ENCODE peak calls at places on chromosomes 3 and 15, in seven cellular contexts. B is HepG2, Q is NT2/D1, U is SK-N-SH, H is GM12878, S is H1, P is K562. I is an unnamed sample.

GRCh38 chr3:115518100-115518852 is 105.0 kb upstream of the GAP43 start:
- DNase-seq in B (no peak), Q (peak; percentile 40), U (peak; percentile 83), H (no peak), S (no peak), P (no peak), I (peak; percentile 19)

GRCh38 chr3:39110041-39110639 is 2.7 kb downstream of the TTC21A start:
- DNase-seq in B (no peak), Q (no peak), U (no peak), H (no peak), S (no peak), P (peak; percentile 17), I (no peak)

GRCh38 chr3:171176244-171176925 is 149.9 kb upstream of the SLC2A2 start:
- DNase-seq in B (no peak), Q (no peak), U (no peak), H (no peak), S (no peak), P (no peak), I (no peak)

GRCh38 chr15:60000113-60000823 is 3.8 kb upstream of the FOXB1 start:
- DNase-seq in B (no peak), Q (no peak), U (peak; percentile 19), H (no peak), S (no peak), P (no peak), I (no peak)

GRCh38 chr15:93974804-93975481 is 256.4 kb upstream of the MCTP2 start:
- DNase-seq in B (peak; percentile 22), Q (peak; percentile 71), U (peak; percentile 16), H (no peak), S (peak; percentile 15), P (no peak), I (peak; percentile 2)

GRCh38 chr3:8972614-8973013 is 9.3 kb upstream of the RAD18 start:
- DNase-seq in B (peak; percentile 20), Q (no peak), U (no peak), H (no peak), S (no peak), P (peak; percentile 88), I (no peak)

GRCh38 chr15:66876423-66876730 is 174.3 kb downstream of the SMAD6 start:
- DNase-seq in B (no peak), Q (no peak), U (no peak), H (no peak), S (no peak), P (peak; percentile 59), I (no peak)

GRCh38 chr3:188021502-188022040 is 132.4 kb upstream of the LPP start:
- DNase-seq in B (peak; percentile 85), Q (no peak), U (no peak), H (no peak), S (no peak), P (no peak), I (no peak)

GRCh38 chr3:32913790-32914446 is 37.5 kb upstream of the CCR4 start:
- DNase-seq in B (no peak), Q (no peak), U (no peak), H (no peak), S (no peak), P (no peak), I (no peak)

GRCh38 chr3:55692958-55693558 is 206.0 kb upstream of the WNT5A start:
- DNase-seq in B (no peak), Q (no peak), U (peak; percentile 29), H (no peak), S (no peak), P (no peak), I (no peak)

GRCh38 chr3:44058022-44058867 is 183.4 kb upstream of the TOPAZ1 start:
- DNase-seq in B (no peak), Q (no peak), U (no peak), H (peak; percentile 87), S (no peak), P (no peak), I (no peak)

GRCh38 chr3:182327196-182327681 is 466.1 kb upstream of the ATP11B start:
- DNase-seq in B (no peak), Q (peak; percentile 38), U (peak; percentile 15), H (no peak), S (no peak), P (no peak), I (no peak)

GRCh38 chr3:185677146-185677829 is 91.2 kb downstream of the SENP2 start:
- DNase-seq in B (peak; percentile 56), Q (peak; percentile 56), U (peak; percentile 56), H (no peak), S (no peak), P (peak; percentile 68), I (peak; percentile 69)

GRCh38 chr15:43133429-43134156 is at the start of gene TMEM62:
- DNase-seq in B (peak; percentile 77), Q (no peak), U (peak; percentile 90), H (peak; percentile 75), S (no peak), P (peak; percentile 86), I (peak; percentile 76)
- TF ChIP-seq YY1 in B (peak; percentile 45), Q (no peak), U (no peak), H (peak; percentile 66), S (no peak), P (no peak), I (no peak)

GRCh38 chr3:130892759-130893239 is 1.1 kb upstream of the ATP2C1 start:
- DNase-seq in B (peak; percentile 76), Q (peak; percentile 63), U (peak; percentile 70), H (peak; percentile 64), S (no peak), P (peak; percentile 81), I (peak; percentile 61)

GRCh38 chr3:130893240-130894129 is at the start of gene ATP2C1:
- DNase-seq in B (peak; percentile 92), Q (peak; percentile 89), U (peak; percentile 95), H (peak; percentile 82), S (peak; percentile 73), P (peak; percentile 96), I (peak; percentile 83)

GRCh38 chr3:130895690-130896089 is 1.8 kb downstream of the ATP2C1 start:
- DNase-seq in B (no peak), Q (no peak), U (no peak), H (no peak), S (no peak), P (no peak), I (no peak)

GRCh38 chr3:130894873-130895330 is 1.0 kb downstream of the ATP2C1 start:
- DNase-seq in B (no peak), Q (no peak), U (no peak), H (no peak), S (no peak), P (peak; percentile 5), I (no peak)

GRCh38 chr3:130894130-130894872 is 417 bp downstream of the ATP2C1 start:
- DNase-seq in B (peak; percentile 2), Q (no peak), U (peak; percentile 75), H (no peak), S (no peak), P (peak; percentile 54), I (no peak)
- TF ChIP-seq YY1 in B (no peak), Q (no peak), U (no peak), H (no peak), S (no peak), P (no peak), I (no peak)

GRCh38 chr15:87710406-87710805 is 546.1 kb downstream of the NTRK3 start:
- DNase-seq in B (no peak), Q (no peak), U (no peak), H (no peak), S (no peak), P (no peak), I (no peak)

GRCh38 chr15:87707076-87707475 is 549.5 kb downstream of the NTRK3 start:
- DNase-seq in B (no peak), Q (no peak), U (no peak), H (no peak), S (no peak), P (no peak), I (no peak)

GRCh38 chr15:87706001-87706400 is 550.5 kb downstream of the NTRK3 start:
- DNase-seq in B (no peak), Q (no peak), U (no peak), H (no peak), S (no peak), P (no peak), I (no peak)

GRCh38 chr15:87711011-87711410 is 545.5 kb downstream of the NTRK3 start:
- DNase-seq in B (no peak), Q (no peak), U (no peak), H (no peak), S (no peak), P (no peak), I (no peak)

DNA sequence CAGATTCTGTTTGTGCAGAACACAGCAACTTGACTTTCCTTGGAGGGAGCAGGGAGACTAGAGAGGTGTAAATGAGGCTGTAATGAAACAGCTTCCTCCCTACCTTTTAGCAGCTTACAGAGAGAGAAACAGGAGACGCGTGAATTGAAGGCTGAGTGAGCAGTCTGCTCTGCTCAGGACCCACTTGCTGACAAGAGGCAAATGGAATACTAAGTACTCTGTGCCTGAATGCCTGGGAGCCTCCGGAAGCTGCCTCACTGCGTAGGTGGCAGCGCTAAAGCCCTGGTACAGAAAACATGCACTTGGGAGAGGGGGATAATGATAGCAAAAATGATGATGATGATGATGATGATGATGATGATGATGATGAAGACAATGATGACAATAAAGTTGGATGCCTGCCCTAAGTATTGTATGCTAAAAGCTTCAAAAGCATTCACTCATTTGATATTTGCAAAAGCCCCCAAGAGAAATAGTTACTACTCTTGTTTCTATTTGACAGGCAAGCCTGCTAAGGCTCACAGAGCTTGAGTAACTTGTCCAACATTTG is 548.9 kb downstream of the NTRK3 start:
- DNase-seq in B (no peak), Q (no peak), U (no peak), H (no peak), S (no peak), P (no peak), I (no peak)
- TF ChIP-seq YY1 in B (no peak), Q (no peak), U (no peak), H (no peak), S (no peak), P (no peak), I (no peak)

GRCh38 chr3:132904-133303 is 63.7 kb upstream of the CHL1 start:
- DNase-seq in B (no peak), Q (no peak), U (no peak), H (no peak), S (no peak), P (no peak), I (no peak)

GRCh38 chr3:132378-132777 is 64.2 kb upstream of the CHL1 start:
- DNase-seq in B (no peak), Q (no peak), U (no peak), H (no peak), S (no peak), P (no peak), I (no peak)

GRCh38 chr3:128502-128901 is 68.1 kb upstream of the CHL1 start:
- DNase-seq in B (no peak), Q (no peak), U (no peak), H (no peak), S (no peak), P (no peak), I (no peak)

DNA sequence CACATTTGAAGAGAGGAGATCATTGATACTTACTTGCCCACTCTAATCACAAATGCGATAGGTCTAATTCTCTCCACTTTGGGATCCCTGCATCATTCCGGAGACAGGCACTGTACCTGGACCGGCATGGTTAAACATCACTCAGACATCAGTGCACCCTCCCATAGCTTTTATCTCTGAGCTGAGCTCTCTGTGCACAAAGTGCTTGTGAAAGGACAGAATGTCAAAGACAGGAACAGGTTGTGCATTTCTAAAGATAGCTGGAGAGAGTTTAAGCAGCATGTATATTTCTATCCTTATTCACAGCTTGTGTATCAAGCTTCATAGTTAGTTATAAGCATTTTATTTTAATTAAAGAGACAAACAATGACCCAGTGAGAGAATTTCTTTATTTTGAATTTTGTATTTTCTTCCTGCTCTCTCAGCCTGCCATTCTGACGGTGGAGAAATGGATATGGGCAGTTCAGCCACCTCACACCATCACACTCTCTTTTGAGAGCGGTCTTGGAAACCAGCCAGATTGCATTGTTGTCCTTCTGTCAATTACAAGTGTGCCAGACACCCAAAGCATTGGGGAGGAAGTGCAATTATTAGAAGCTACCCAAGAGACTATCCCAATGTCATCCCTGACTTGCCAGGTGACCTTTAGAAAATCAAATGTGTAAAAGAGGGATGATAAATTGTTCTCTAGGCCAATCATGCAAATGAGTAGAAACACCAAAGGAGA is 65.2 kb upstream of the CHL1 start:
- DNase-seq in B (no peak), Q (no peak), U (no peak), H (no peak), S (no peak), P (no peak), I (no peak)
- TF ChIP-seq YY1 in B (no peak), Q (no peak), U (no peak), H (no peak), S (no peak), P (no peak), I (no peak)